ENCODE peak calls at places on chromosomes 1 and 21, in four cellular contexts. One of them, this sample, is unnamed.

GRCh38 chr1:117312453-117313138 is 54.7 kb upstream of the MAN1A2 start:
- DNase-seq in K562: peak
- DNase-seq in A549: peak
- DNase-seq in HepG2: peak
- DNase-seq in this sample: no peak

GRCh38 chr1:203273206-203273868 is 32.0 kb upstream of the BTG2 start:
- DNase-seq in K562: peak
- DNase-seq in A549: peak
- DNase-seq in HepG2: peak
- DNase-seq in this sample: peak

GRCh38 chr1:31306278-31306677 is 9.4 kb downstream of the ZCCHC17 start:
- DNase-seq in K562: no peak
- DNase-seq in A549: no peak
- DNase-seq in HepG2: no peak
- DNase-seq in this sample: no peak

GRCh38 chr21:36769051-36769867 is 70.3 kb downstream of the SIM2 start:
- DNase-seq in K562: no peak
- DNase-seq in A549: no peak
- DNase-seq in HepG2: no peak
- DNase-seq in this sample: no peak

GRCh38 chr1:245572709-245573108 is 417.9 kb downstream of the KIF26B start:
- DNase-seq in K562: no peak
- DNase-seq in A549: no peak
- DNase-seq in HepG2: no peak
- DNase-seq in this sample: no peak

GRCh38 chr1:29584362-29584761 is 348.0 kb downstream of the PTPRU start:
- DNase-seq in K562: no peak
- DNase-seq in A549: no peak
- DNase-seq in HepG2: no peak
- DNase-seq in this sample: no peak

GRCh38 chr1:152870831-152871730 is 7.0 kb upstream of the SMCP start:
- DNase-seq in K562: peak
- DNase-seq in A549: peak
- DNase-seq in HepG2: peak
- DNase-seq in this sample: peak

GRCh38 chr1:178486100-178487069 is 10.4 kb downstream of the CLEC20A start:
- DNase-seq in K562: no peak
- DNase-seq in A549: no peak
- DNase-seq in HepG2: no peak
- DNase-seq in this sample: no peak

GRCh38 chr1:220326578-220326977 is 54.3 kb upstream of the RAB3GAP2 start:
- DNase-seq in K562: no peak
- DNase-seq in A549: no peak
- DNase-seq in HepG2: no peak
- DNase-seq in this sample: no peak

GRCh38 chr1:161726631-161727342 is 5.4 kb downstream of the FCRLB start:
- DNase-seq in K562: peak
- DNase-seq in A549: peak
- DNase-seq in HepG2: peak
- DNase-seq in this sample: peak

GRCh38 chr1:34113362-34113761 is 51.7 kb downstream of the CSMD2 start:
- DNase-seq in K562: no peak
- DNase-seq in A549: no peak
- DNase-seq in HepG2: no peak
- DNase-seq in this sample: peak

GRCh38 chr1:208101661-208102431 is 142.3 kb downstream of the PLXNA2 start:
- DNase-seq in K562: no peak
- DNase-seq in A549: no peak
- DNase-seq in HepG2: peak
- DNase-seq in this sample: peak

GRCh38 chr1:175207971-175208370 is 15.4 kb upstream of the KIAA0040 start:
- DNase-seq in K562: no peak
- DNase-seq in A549: no peak
- DNase-seq in HepG2: no peak
- DNase-seq in this sample: no peak

GRCh38 chr21:34307991-34308532 is 55.7 kb upstream of the KCNE2 start:
- DNase-seq in K562: no peak
- DNase-seq in A549: no peak
- DNase-seq in HepG2: no peak
- DNase-seq in this sample: no peak

GRCh38 chr1:237864338-237865244 is 26.1 kb downstream of the ZP4 start:
- DNase-seq in K562: peak
- DNase-seq in A549: peak
- DNase-seq in HepG2: peak
- DNase-seq in this sample: peak

GRCh38 chr1:63935553-63935952 is 161.7 kb downstream of the ROR1 start:
- DNase-seq in K562: no peak
- DNase-seq in A549: no peak
- DNase-seq in HepG2: no peak
- DNase-seq in this sample: no peak

GRCh38 chr1:242524571-242525359 is at the start of gene PLD5:
- DNase-seq in K562: peak
- DNase-seq in A549: peak
- DNase-seq in HepG2: no peak
- DNase-seq in this sample: peak

GRCh38 chr21:43316156-43316845 is 110.6 kb downstream of the SIK1 start:
- DNase-seq in K562: no peak
- DNase-seq in A549: no peak
- DNase-seq in HepG2: no peak
- DNase-seq in this sample: no peak

GRCh38 chr1:53450225-53450624 is 9.0 kb upstream of the DMRTB1 start:
- DNase-seq in K562: peak
- DNase-seq in A549: no peak
- DNase-seq in HepG2: no peak
- DNase-seq in this sample: peak

GRCh38 chr1:202237052-202237451 is 43.5 kb downstream of the LGR6 start:
- DNase-seq in K562: peak
- DNase-seq in A549: peak
- DNase-seq in HepG2: peak
- DNase-seq in this sample: peak

GRCh38 chr1:98323906-98324358 is 337.6 kb upstream of the SNX7 start:
- DNase-seq in K562: no peak
- DNase-seq in A549: peak
- DNase-seq in HepG2: no peak
- DNase-seq in this sample: no peak

GRCh38 chr1:59685101-59685500 is 129.6 kb upstream of the HOOK1 start:
- DNase-seq in K562: no peak
- DNase-seq in A549: no peak
- DNase-seq in HepG2: no peak
- DNase-seq in this sample: no peak

GRCh38 chr1:187689137-187689536 is 860.4 kb downstream of the PLA2G4A start:
- DNase-seq in K562: no peak
- DNase-seq in A549: no peak
- DNase-seq in HepG2: no peak
- DNase-seq in this sample: no peak

GRCh38 chr1:183168308-183168707 is 17.8 kb upstream of the LAMC2 start:
- DNase-seq in K562: no peak
- DNase-seq in A549: no peak
- DNase-seq in HepG2: no peak
- DNase-seq in this sample: no peak

GRCh38 chr1:221794925-221795324 is 53.0 kb upstream of the DUSP10 start:
- DNase-seq in K562: no peak
- DNase-seq in A549: no peak
- DNase-seq in HepG2: no peak
- DNase-seq in this sample: no peak

GRCh38 chr1:114496091-114496490 is 14.9 kb downstream of the TRIM33 start:
- DNase-seq in K562: no peak
- DNase-seq in A549: no peak
- DNase-seq in HepG2: no peak
- DNase-seq in this sample: no peak

GRCh38 chr1:212769372-212770167 is 22.0 kb downstream of the NSL1 start:
- DNase-seq in K562: no peak
- DNase-seq in A549: no peak
- DNase-seq in HepG2: no peak
- DNase-seq in this sample: no peak

GRCh38 chr1:91783423-91784162 is 102.4 kb downstream of the TGFBR3 start:
- DNase-seq in K562: no peak
- DNase-seq in A549: no peak
- DNase-seq in HepG2: no peak
- DNase-seq in this sample: no peak

GRCh38 chr1:26945728-26946127 is 14.5 kb downstream of the KDF1 start:
- DNase-seq in K562: no peak
- DNase-seq in A549: no peak
- DNase-seq in HepG2: no peak
- DNase-seq in this sample: no peak

GRCh38 chr1:20552728-20553571 is 577 bp downstream of the FAM43B start:
- DNase-seq in K562: no peak
- DNase-seq in A549: peak
- DNase-seq in HepG2: no peak
- DNase-seq in this sample: peak

GRCh38 chr1:79497193-79497773 is 490.8 kb upstream of the ADGRL4 start:
- DNase-seq in K562: peak
- DNase-seq in A549: peak
- DNase-seq in HepG2: peak
- DNase-seq in this sample: peak

GRCh38 chr1:188906921-188907641 is 1570.6 kb downstream of the BRINP3 start:
- DNase-seq in K562: no peak
- DNase-seq in A549: no peak
- DNase-seq in HepG2: no peak
- DNase-seq in this sample: no peak
- TF ChIP-seq NR3C1 in K562: no peak
- TF ChIP-seq NR3C1 in A549: no peak
- TF ChIP-seq NR3C1 in HepG2: no peak
- TF ChIP-seq NR3C1 in this sample: no peak

GRCh38 chr1:47940321-47940720 is 56.9 kb downstream of the TRABD2B start:
- DNase-seq in K562: no peak
- DNase-seq in A549: no peak
- DNase-seq in HepG2: no peak
- DNase-seq in this sample: no peak
- TF ChIP-seq NR3C1 in K562: no peak
- TF ChIP-seq NR3C1 in A549: no peak
- TF ChIP-seq NR3C1 in HepG2: no peak
- TF ChIP-seq NR3C1 in this sample: no peak

GRCh38 chr1:10193340-10193739 is 17.0 kb upstream of the KIF1B start:
- DNase-seq in K562: no peak
- DNase-seq in A549: no peak
- DNase-seq in HepG2: no peak
- DNase-seq in this sample: no peak
- TF ChIP-seq NR3C1 in K562: no peak
- TF ChIP-seq NR3C1 in A549: no peak
- TF ChIP-seq NR3C1 in HepG2: no peak
- TF ChIP-seq NR3C1 in this sample: no peak

GRCh38 chr1:150066328-150066727 is 1.2 kb upstream of the VPS45 start:
- DNase-seq in K562: no peak
- DNase-seq in A549: no peak
- DNase-seq in HepG2: no peak
- DNase-seq in this sample: no peak

GRCh38 chr1:150062113-150062512 is 5.5 kb upstream of the VPS45 start:
- DNase-seq in K562: no peak
- DNase-seq in A549: no peak
- DNase-seq in HepG2: no peak
- DNase-seq in this sample: no peak

GRCh38 chr1:150065184-150065871 is 2.2 kb upstream of the VPS45 start:
- DNase-seq in K562: no peak
- DNase-seq in A549: no peak
- DNase-seq in HepG2: no peak
- DNase-seq in this sample: no peak

GRCh38 chr1:150060260-150060659 is 7.3 kb upstream of the VPS45 start:
- DNase-seq in K562: no peak
- DNase-seq in A549: no peak
- DNase-seq in HepG2: no peak
- DNase-seq in this sample: no peak

GRCh38 chr1:150061632-150062101 is 5.9 kb upstream of the VPS45 start:
- DNase-seq in K562: no peak
- DNase-seq in A549: no peak
- DNase-seq in HepG2: no peak
- DNase-seq in this sample: no peak
- TF ChIP-seq NR3C1 in K562: no peak
- TF ChIP-seq NR3C1 in A549: no peak
- TF ChIP-seq NR3C1 in HepG2: no peak
- TF ChIP-seq NR3C1 in this sample: no peak

GRCh38 chr1:6960291-6960758 is 175.1 kb downstream of the CAMTA1 start:
- DNase-seq in K562: no peak
- DNase-seq in A549: no peak
- DNase-seq in HepG2: no peak
- DNase-seq in this sample: no peak
- TF ChIP-seq NR3C1 in K562: no peak
- TF ChIP-seq NR3C1 in A549: no peak
- TF ChIP-seq NR3C1 in HepG2: no peak
- TF ChIP-seq NR3C1 in this sample: no peak